ENCODE peak calls at places on chromosomes 5 and 9, in five cellular contexts. X is cardiac fibroblast, V is ovary, W is iPS-NIHi11, Y is activated T-cell treated with anti-CD3 and anti-CD28 coated beads for 1 hour. T is an unnamed sample.

GRCh38 chr5:160269017-160269416 is 39.7 kb downstream of the FABP6 start:
- DNase-seq in X (peak; percentile 90), V (peak; percentile 74), W (no peak), Y (no peak), T (peak; percentile 56)

GRCh38 chr5:32504923-32505596 is 60.5 kb upstream of the ZFR start:
- DNase-seq in X (peak; percentile 96), V (peak; percentile 53), W (peak; percentile 46), Y (no peak), T (peak; percentile 95)

GRCh38 chr9:70602364-70603019 is 188.0 kb upstream of the KLF9 start:
- DNase-seq in X (peak; percentile 95), V (peak; percentile 49), W (peak; percentile 75), Y (peak; percentile 14), T (peak; percentile 76)

GRCh38 chr5:83337453-83338035 is 134.0 kb upstream of the VCAN start:
- DNase-seq in X (peak; percentile 76), V (no peak), W (no peak), Y (no peak), T (no peak)

GRCh38 chr5:91499943-91500531 is 116.9 kb upstream of the ARRDC3 start:
- DNase-seq in X (peak; percentile 53), V (no peak), W (peak; percentile 52), Y (no peak), T (peak; percentile 20)

GRCh38 chr5:105197531-105197930 is 1634.9 kb upstream of the NUDT12 start:
- DNase-seq in X (no peak), V (no peak), W (no peak), Y (no peak), T (no peak)

GRCh38 chr5:367358-368130 is 46.0 kb downstream of the AHRR start:
- DNase-seq in X (no peak), V (no peak), W (peak; percentile 11), Y (no peak), T (no peak)

GRCh38 chr5:142716963-142717362 is 31.1 kb upstream of the FGF1 start:
- DNase-seq in X (peak; percentile 74), V (no peak), W (peak; percentile 67), Y (no peak), T (peak; percentile 33)

GRCh38 chr9:89367726-89368437 is 49.6 kb downstream of the SECISBP2 start:
- DNase-seq in X (no peak), V (no peak), W (no peak), Y (no peak), T (no peak)

GRCh38 chr9:134534661-134535080 is 106.9 kb upstream of the COL5A1 start:
- DNase-seq in X (no peak), V (no peak), W (no peak), Y (no peak), T (no peak)

GRCh38 chr5:143245929-143246561 is 157.4 kb downstream of the NR3C1 start:
- DNase-seq in X (peak; percentile 80), V (no peak), W (peak; percentile 37), Y (no peak), T (no peak)

GRCh38 chr5:31361906-31362900 is 168.7 kb downstream of the CDH6 start:
- DNase-seq in X (peak; percentile 28), V (no peak), W (no peak), Y (no peak), T (no peak)

GRCh38 chr5:1005362-1005851 is 3.2 kb upstream of the NKD2 start:
- DNase-seq in X (no peak), V (peak; percentile 8), W (no peak), Y (no peak), T (no peak)

GRCh38 chr5:76642390-76643040 is 19.3 kb upstream of the F2RL2 start:
- DNase-seq in X (peak; percentile 36), V (no peak), W (no peak), Y (no peak), T (peak; percentile 10)

T was measured in AG04450.